ENCODE peak calls at places on chromosomes 12 and 14, in four cellular contexts. One of them, this sample, is unnamed.

GRCh38 chr14:24426912-24427536 is 2.4 kb downstream of the CBLN3 start:
- DNase-seq in naive thymus-derived CD8-positive, alpha-beta T cell: peak; percentile 64
- DNase-seq in NCI-H1417: no peak
- DNase-seq in GDM1: no peak
- DNase-seq in this sample: no peak

GRCh38 chr12:131097247-131098177 is 143.8 kb downstream of the ADGRD1 start:
- DNase-seq in naive thymus-derived CD8-positive, alpha-beta T cell: peak; percentile 55
- DNase-seq in GDM1: no peak
- DNase-seq in NCI-H1417: no peak
- DNase-seq in this sample: no peak

GRCh38 chr14:51929920-51930682 is 59.2 kb upstream of the RTRAF start:
- DNase-seq in GDM1: no peak
- DNase-seq in NCI-H1417: no peak
- DNase-seq in naive thymus-derived CD8-positive, alpha-beta T cell: no peak
- DNase-seq in this sample: peak; percentile 75

GRCh38 chr14:77372304-77372841 is 4.5 kb downstream of the TMED8 start:
- DNase-seq in naive thymus-derived CD8-positive, alpha-beta T cell: no peak
- DNase-seq in NCI-H1417: peak; percentile 6
- DNase-seq in GDM1: no peak
- DNase-seq in this sample: no peak

GRCh38 chr14:71710001-71710400 is 222.2 kb upstream of the RGS6 start:
- DNase-seq in GDM1: no peak
- DNase-seq in naive thymus-derived CD8-positive, alpha-beta T cell: no peak
- DNase-seq in NCI-H1417: no peak
- DNase-seq in this sample: no peak

GRCh38 chr14:92880851-92881250 is 42.1 kb upstream of the CHGA start:
- DNase-seq in NCI-H1417: peak; percentile 45
- DNase-seq in GDM1: no peak
- DNase-seq in naive thymus-derived CD8-positive, alpha-beta T cell: no peak
- DNase-seq in this sample: peak; percentile 22

GRCh38 chr14:106039400-106039799 is 513.0 kb downstream of the TMEM121 start:
- DNase-seq in GDM1: peak; percentile 37
- DNase-seq in NCI-H1417: no peak
- DNase-seq in naive thymus-derived CD8-positive, alpha-beta T cell: no peak
- DNase-seq in this sample: no peak

GRCh38 chr12:131091413-131091975 is 137.8 kb downstream of the ADGRD1 start:
- DNase-seq in NCI-H1417: no peak
- DNase-seq in naive thymus-derived CD8-positive, alpha-beta T cell: peak; percentile 32
- DNase-seq in GDM1: no peak
- DNase-seq in this sample: no peak

GRCh38 chr14:89848165-89848564 is 106.4 kb downstream of the EFCAB11 start:
- DNase-seq in naive thymus-derived CD8-positive, alpha-beta T cell: no peak
- DNase-seq in NCI-H1417: no peak
- DNase-seq in GDM1: no peak
- DNase-seq in this sample: no peak

GRCh38 chr12:95459310-95459709 is 14.6 kb upstream of the METAP2 start:
- DNase-seq in NCI-H1417: no peak
- DNase-seq in GDM1: no peak
- DNase-seq in naive thymus-derived CD8-positive, alpha-beta T cell: no peak
- DNase-seq in this sample: no peak

GRCh38 chr12:64611430-64612286 is 1.4 kb downstream of the RASSF3 start:
- DNase-seq in naive thymus-derived CD8-positive, alpha-beta T cell: no peak
- DNase-seq in NCI-H1417: peak; percentile 33
- DNase-seq in GDM1: no peak
- DNase-seq in this sample: peak; percentile 42

GRCh38 chr12:95197636-95198035 is 19.6 kb downstream of the FGD6 start:
- DNase-seq in GDM1: no peak
- DNase-seq in naive thymus-derived CD8-positive, alpha-beta T cell: no peak
- DNase-seq in NCI-H1417: no peak
- DNase-seq in this sample: no peak

GRCh38 chr12:53993397-53994267 is 6.3 kb upstream of the HOXC9 start:
- DNase-seq in GDM1: no peak
- DNase-seq in NCI-H1417: no peak
- DNase-seq in naive thymus-derived CD8-positive, alpha-beta T cell: no peak
- DNase-seq in this sample: no peak

This sample was measured in foreskin melanocyte.